ENCODE peak calls at places on chromosome 13, in four cellular contexts. K is stimulated activated CD4-positive, alpha-beta T cell treated with anti-CD3 and anti-CD28 coated beads, Interleukin-4, amount 100 ng/mL, for 24 hours; Q is cardiac muscle cell; H is activated CD4-positive, CD25-positive, alpha-beta regulatory T cell. E is an unnamed sample.
A peak's percentile ranks its signal among the peaks of the same experiment; 100 is the strongest.

GRCh38 chr13:114067381-114067885 is 65.0 kb downstream of the RASA3 start:
- DNase-seq in K (peak; percentile 58), Q (no peak), H (no peak), E (no peak)

GRCh38 chr13:44157614-44158013 is 216.0 kb upstream of the SERP2 start:
- DNase-seq in K (no peak), Q (no peak), H (no peak), E (no peak)

GRCh38 chr13:97723655-97724054 is 229.8 kb upstream of the IPO5 start:
- DNase-seq in K (no peak), Q (peak; percentile 12), H (no peak), E (no peak)

GRCh38 chr13:81540777-81541176 is 1199.9 kb upstream of the SPRY2 start:
- DNase-seq in K (no peak), Q (peak; percentile 3), H (no peak), E (no peak)

GRCh38 chr13:33723772-33724435 is 94.0 kb upstream of the RFC3 start:
- DNase-seq in K (peak; percentile 71), Q (peak; percentile 84), H (peak; percentile 27), E (peak; percentile 22)

GRCh38 chr13:95698047-95698749 is 21.3 kb downstream of the DNAJC3 start:
- DNase-seq in K (no peak), Q (no peak), H (no peak), E (no peak)

GRCh38 chr13:97341135-97341534 is 92.8 kb upstream of the RAP2A start:
- DNase-seq in K (no peak), Q (no peak), H (no peak), E (no peak)

GRCh38 chr13:23992722-23993438 is 95.6 kb upstream of the C1QTNF9B start:
- DNase-seq in K (no peak), Q (no peak), H (no peak), E (no peak)

GRCh38 chr13:30308548-30308947 is 1.2 kb upstream of the KATNAL1 start:
- DNase-seq in K (peak; percentile 8), Q (peak; percentile 50), H (no peak), E (no peak)

GRCh38 chr13:113926301-113926761 is 47.5 kb downstream of the C13orf46 start:
- DNase-seq in K (no peak), Q (no peak), H (no peak), E (no peak)

GRCh38 chr13:48078251-48078656 is 16.6 kb downstream of the MED4 start:
- DNase-seq in K (no peak), Q (no peak), H (no peak), E (no peak)

GRCh38 chr13:114130708-114131580 is 1.5 kb downstream of the RASA3 start:
- DNase-seq in K (peak; percentile 61), Q (peak; percentile 57), H (peak; percentile 52), E (no peak)

GRCh38 chr13:58843071-58843470 is 1211.5 kb downstream of the PCDH17 start:
- DNase-seq in K (no peak), Q (no peak), H (no peak), E (no peak)

GRCh38 chr13:50484472-50485113 is 358.9 kb downstream of the DLEU7 start:
- DNase-seq in K (no peak), Q (no peak), H (no peak), E (no peak)

GRCh38 chr13:74741732-74742131 is 607.5 kb upstream of the KLF12 start:
- DNase-seq in K (no peak), Q (no peak), H (no peak), E (no peak)

GRCh38 chr13:43126420-43126819 is 103.0 kb downstream of the DNAJC15 start:
- DNase-seq in K (no peak), Q (no peak), H (no peak), E (no peak)

GRCh38 chr13:90272356-90272755 is 1075.1 kb upstream of the MIR17HG start:
- DNase-seq in K (no peak), Q (no peak), H (no peak), E (no peak)

GRCh38 chr13:101845501-101846012 is 393.1 kb downstream of the ITGBL1 start:
- DNase-seq in K (no peak), Q (no peak), H (no peak), E (no peak)

GRCh38 chr13:60869941-60870613 is 473.1 kb downstream of the TDRD3 start:
- DNase-seq in K (no peak), Q (no peak), H (no peak), E (no peak)

GRCh38 chr13:51825165-51825592 is 19.8 kb downstream of the TMEM272 start:
- DNase-seq in K (no peak), Q (no peak), H (no peak), E (no peak)

GRCh38 chr13:65638572-65639168 is 1591.5 kb downstream of the PCDH9 start:
- DNase-seq in K (no peak), Q (peak; percentile 55), H (no peak), E (no peak)

GRCh38 chr13:53201454-53202225 is 173.0 kb downstream of the OLFM4 start:
- DNase-seq in K (no peak), Q (peak; percentile 53), H (no peak), E (no peak)

GRCh38 chr13:53920916-53921315 is 892.3 kb downstream of the OLFM4 start:
- DNase-seq in K (no peak), Q (no peak), H (no peak), E (peak; percentile 43)

GRCh38 chr13:73657821-73658540 is 476.2 kb downstream of the KLF12 start:
- DNase-seq in K (no peak), Q (no peak), H (no peak), E (no peak)

GRCh38 chr13:75637101-75637774 is 1.1 kb downstream of the LMO7 start:
- DNase-seq in K (no peak), Q (no peak), H (no peak), E (no peak)

GRCh38 chr13:97866346-97866745 is 87.1 kb upstream of the IPO5 start:
- DNase-seq in K (no peak), Q (no peak), H (no peak), E (no peak)

GRCh38 chr13:28584873-28585317 is 74.0 kb upstream of the POMP start:
- DNase-seq in K (no peak), Q (no peak), H (no peak), E (no peak)

GRCh38 chr13:43444085-43444484 is 342.7 kb downstream of the ENOX1 start:
- DNase-seq in K (no peak), Q (no peak), H (no peak), E (no peak)

GRCh38 chr13:112346173-112346898 is 29.8 kb upstream of the SPACA7 start:
- DNase-seq in K (no peak), Q (peak; percentile 43), H (no peak), E (no peak)

GRCh38 chr13:30141773-30142501 is 165.4 kb downstream of the KATNAL1 start:
- DNase-seq in K (no peak), Q (no peak), H (no peak), E (no peak)

GRCh38 chr13:43785166-43785680 is 1.5 kb downstream of the ENOX1 start:
- DNase-seq in K (no peak), Q (no peak), H (no peak), E (no peak)

GRCh38 chr13:75365724-75366173 is 116.2 kb downstream of the TBC1D4 start:
- DNase-seq in K (peak; percentile 41), Q (no peak), H (no peak), E (peak; percentile 25)

E was measured in NK-92 treated with Interleukin-12 subunit alpha and Interleukin-12 subunit beta, amount 100 ng/mL, for 24 hours.